ENCODE peak calls at places on chromosome 6, in five cellular contexts. S is cardiac fibroblast, N is fibroblast of pulmonary artery, D is nephron progenitor cell, O is GM13976. R is an unnamed sample.

GRCh38 chr6:169406794-169407193 is 153.1 kb upstream of the THBS2 start:
- DNase-seq in N (no peak), S (no peak), O (no peak), D (no peak), R (no peak)

GRCh38 chr6:75368151-75368779 is 83.7 kb upstream of the TMEM30A start:
- DNase-seq in O (no peak), S (peak), N (peak), D (peak), R (no peak)

GRCh38 chr6:3289664-3290055 is 30.9 kb downstream of the PSMG4 start:
- DNase-seq in O (no peak), D (no peak), S (no peak), N (no peak), R (peak)

GRCh38 chr6:24910331-24910849 is 25.4 kb downstream of the RIPOR2 start:
- DNase-seq in O (peak), S (peak), D (peak), N (no peak), R (no peak)

GRCh38 chr6:21953831-21954801 is 342.7 kb downstream of the PRL start:
- DNase-seq in N (peak), D (peak), O (no peak), S (peak), R (no peak)

GRCh38 chr6:33746651-33747100 is at the start of gene IP6K3:
- DNase-seq in D (peak), N (no peak), O (no peak), S (no peak), R (no peak)

GRCh38 chr6:100138346-100139022 is 144.5 kb upstream of the MCHR2 start:
- DNase-seq in O (no peak), S (no peak), D (no peak), N (no peak), R (no peak)

GRCh38 chr6:107340881-107341280 is 118.5 kb downstream of the PDSS2 start:
- DNase-seq in O (no peak), D (no peak), S (no peak), N (no peak), R (no peak)

GRCh38 chr6:64777941-64778785 is 928.9 kb downstream of the EYS start:
- DNase-seq in O (no peak), D (no peak), S (no peak), N (peak), R (no peak)

GRCh38 chr6:154164397-154164796 is 125.4 kb downstream of the OPRM1 start:
- DNase-seq in N (peak), O (no peak), S (peak), D (peak), R (no peak)

GRCh38 chr6:46340246-46340645 is 151.0 kb downstream of the RCAN2 start:
- DNase-seq in N (no peak), O (no peak), D (no peak), S (no peak), R (no peak)

GRCh38 chr6:35298625-35299140 is 1.1 kb downstream of the DEF6 start:
- DNase-seq in S (no peak), O (no peak), D (no peak), N (no peak), R (no peak)

DNA sequence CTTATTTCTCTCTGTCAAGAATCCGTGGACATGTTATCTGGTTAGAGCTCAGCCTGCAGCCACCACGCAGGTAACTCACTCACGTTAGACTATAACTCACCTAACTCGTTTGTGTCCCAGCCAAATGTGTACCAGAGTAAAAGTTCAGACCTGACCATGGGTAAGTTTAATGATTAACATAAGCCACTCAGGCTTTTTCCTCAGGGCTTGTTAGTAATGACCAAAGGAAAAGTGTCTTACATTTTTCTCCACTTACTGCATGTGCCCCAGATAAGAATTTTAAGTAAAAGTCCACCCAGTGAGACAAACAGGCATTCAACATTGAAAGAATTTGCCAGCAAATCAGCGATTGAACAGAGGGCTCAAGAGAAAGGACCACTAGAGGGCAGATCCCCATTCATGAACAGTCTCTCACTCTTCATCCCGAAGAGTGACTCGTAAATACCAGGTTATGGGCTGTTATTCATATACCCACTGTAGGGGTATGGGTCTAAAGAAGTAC is at the start of gene PKHD1:
- DNase-seq in O (peak), S (no peak), N (no peak), D (no peak), R (no peak)
- TF ChIP-seq CTCF in O (no peak), S (no peak), N (peak), D (peak), R (peak)

GRCh38 chr6:127857051-127857637 is 43.7 kb downstream of the THEMIS start:
- DNase-seq in O (no peak), N (peak), S (no peak), D (no peak), R (no peak)

GRCh38 chr6:127858992-127859391 is 41.9 kb downstream of the THEMIS start:
- DNase-seq in S (no peak), D (no peak), O (no peak), N (no peak), R (no peak)

GRCh38 chr6:127859956-127860355 is 40.9 kb downstream of the THEMIS start:
- DNase-seq in N (no peak), D (no peak), S (no peak), O (no peak), R (no peak)

GRCh38 chr6:127854009-127854408 is 46.8 kb downstream of the THEMIS start:
- DNase-seq in N (peak), S (peak), O (no peak), D (no peak), R (no peak)

GRCh38 chr6:127855542-127856159 is 45.2 kb downstream of the THEMIS start:
- DNase-seq in O (no peak), S (peak), D (no peak), N (peak), R (no peak)
- TF ChIP-seq CTCF in O (peak), S (peak), D (peak), N (peak), R (peak)

GRCh38 chr6:158387036-158387435 is 74.8 kb downstream of the TULP4 start:
- DNase-seq in N (no peak), D (no peak), O (no peak), S (no peak), R (no peak)
- TF ChIP-seq CTCF in N (peak), D (no peak), O (peak), S (no peak), R (peak)

GRCh38 chr6:9292975-9293374 is 857.6 kb upstream of the SLC35B3 start:
- DNase-seq in O (no peak), S (no peak), D (no peak), N (peak), R (no peak)
- TF ChIP-seq CTCF in O (no peak), S (no peak), D (no peak), N (no peak), R (no peak)

GRCh38 chr6:17706580-17707370 is at the start of gene NUP153:
- DNase-seq in S (peak), O (peak), N (peak), D (peak), R (peak)
- TF ChIP-seq CTCF in S (no peak), O (no peak), N (no peak), D (no peak), R (no peak)

DNA sequence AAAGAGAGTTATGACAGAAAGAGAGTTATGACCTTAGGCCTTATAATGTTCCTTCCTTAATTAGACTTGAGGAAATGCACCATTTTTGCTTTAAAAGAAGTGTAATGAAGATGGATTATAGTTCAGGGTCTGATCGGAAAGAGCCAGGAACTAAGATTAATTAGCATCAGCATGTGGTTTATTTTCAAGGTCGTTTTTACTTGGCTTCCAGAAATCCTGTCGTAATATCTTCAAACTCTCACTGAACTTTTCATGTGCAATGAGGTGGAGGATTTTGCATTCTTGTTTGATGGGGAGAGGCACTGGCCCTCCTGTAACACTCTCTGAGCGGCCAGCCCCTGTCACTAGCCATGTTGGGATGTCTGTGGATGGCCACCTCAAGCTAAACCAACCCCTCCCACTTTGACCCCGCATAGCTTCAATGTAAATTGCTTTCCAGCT is 116.8 kb downstream of the CDC5L start:
- DNase-seq in D (no peak), S (no peak), O (no peak), N (no peak), R (no peak)
- TF ChIP-seq CTCF in D (no peak), S (no peak), O (no peak), N (no peak), R (no peak)

GRCh38 chr6:112575309-112575834 is 228.2 kb downstream of the RFPL4B start:
- DNase-seq in N (peak), D (no peak), S (no peak), O (no peak), R (no peak)
- TF ChIP-seq CTCF in N (no peak), D (no peak), S (no peak), O (no peak), R (no peak)

DNA sequence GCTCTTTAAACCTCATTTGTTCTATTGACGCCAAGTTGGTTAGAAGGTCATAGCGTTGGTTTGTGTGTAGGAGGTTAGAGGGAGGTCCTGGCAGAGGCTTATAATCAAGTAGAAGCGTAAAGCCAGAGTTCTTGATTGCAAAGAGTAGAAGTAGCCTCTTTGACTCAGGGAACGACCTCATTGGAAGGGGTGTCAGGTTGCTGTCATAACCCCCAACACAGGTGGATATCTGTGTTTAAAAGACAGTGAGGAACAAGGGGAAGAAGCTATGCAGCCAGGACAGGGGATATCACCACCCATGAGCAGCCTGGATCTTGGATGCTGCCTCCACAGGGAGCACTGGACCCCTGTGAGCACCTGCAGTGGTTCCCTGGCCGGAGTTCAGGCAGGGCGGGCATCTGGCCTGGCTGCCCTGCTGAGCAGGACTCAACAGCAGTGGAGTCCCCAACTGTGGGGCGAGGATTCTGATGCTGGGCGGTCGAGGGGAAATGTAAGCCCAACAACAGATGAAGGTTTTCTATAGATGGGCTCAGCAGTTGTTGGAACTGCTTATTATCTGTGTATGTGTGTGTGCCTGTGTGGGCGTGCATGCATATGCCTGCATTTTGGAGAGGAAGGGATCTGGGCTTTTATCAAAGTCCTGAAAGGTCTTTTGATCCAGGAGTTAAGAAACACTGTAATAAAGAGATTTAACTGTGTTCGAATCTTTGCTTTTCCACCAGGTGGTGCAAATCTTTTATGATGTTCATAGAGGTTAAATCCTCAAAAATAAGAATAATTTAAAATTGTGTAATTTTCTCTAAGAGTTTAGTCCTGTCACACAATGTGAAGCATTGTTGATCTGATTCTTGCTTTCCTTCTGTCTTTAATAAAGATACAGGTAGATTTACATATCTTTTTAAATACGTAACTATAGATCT is 27.7 kb downstream of the HIVEP1 start:
- DNase-seq in O (no peak), N (no peak), S (no peak), D (no peak), R (no peak)
- TF ChIP-seq CTCF in O (no peak), N (no peak), S (no peak), D (no peak), R (peak)